ENCODE peak calls at places on chromosome 15, in six cellular contexts. One of them, this sample, is unnamed.

GRCh38 chr15:48330045-48330840 is 986 bp upstream of the DUT start:
- DNase-seq in K562: no peak
- DNase-seq in endothelial cell of umbilical vein: peak; percentile 16
- DNase-seq in H1: no peak
- DNase-seq in HepG2: no peak
- DNase-seq in A549: no peak
- DNase-seq in this sample: no peak

GRCh38 chr15:98753726-98754125 is 105.4 kb downstream of the IGF1R start:
- DNase-seq in A549: no peak
- DNase-seq in H1: no peak
- DNase-seq in K562: no peak
- DNase-seq in HepG2: no peak
- DNase-seq in endothelial cell of umbilical vein: no peak
- DNase-seq in this sample: no peak

GRCh38 chr15:22866066-22866465 is 27.6 kb downstream of the NIPA2 start:
- DNase-seq in H1: no peak
- DNase-seq in A549: no peak
- DNase-seq in K562: no peak
- DNase-seq in endothelial cell of umbilical vein: no peak
- DNase-seq in HepG2: no peak
- DNase-seq in this sample: no peak

GRCh38 chr15:67747949-67748348 is 77.4 kb upstream of the SKOR1 start:
- DNase-seq in A549: no peak
- DNase-seq in endothelial cell of umbilical vein: no peak
- DNase-seq in K562: no peak
- DNase-seq in HepG2: no peak
- DNase-seq in H1: no peak
- DNase-seq in this sample: no peak

GRCh38 chr15:47194718-47195117 is 522.6 kb upstream of the SEMA6D start:
- DNase-seq in HepG2: peak; percentile 5
- DNase-seq in H1: no peak
- DNase-seq in endothelial cell of umbilical vein: peak; percentile 57
- DNase-seq in A549: peak; percentile 10
- DNase-seq in K562: no peak
- DNase-seq in this sample: no peak

GRCh38 chr15:82105458-82106205 is 59.8 kb upstream of the MEX3B start:
- DNase-seq in HepG2: peak; percentile 5
- DNase-seq in endothelial cell of umbilical vein: no peak
- DNase-seq in K562: no peak
- DNase-seq in A549: no peak
- DNase-seq in H1: no peak
- DNase-seq in this sample: peak; percentile 35

GRCh38 chr15:40388941-40389823 is 6.7 kb downstream of the KNSTRN start:
- DNase-seq in K562: no peak
- DNase-seq in endothelial cell of umbilical vein: no peak
- DNase-seq in HepG2: peak; percentile 54
- DNase-seq in H1: no peak
- DNase-seq in A549: no peak
- DNase-seq in this sample: no peak

GRCh38 chr15:101697488-101697887 is 26.8 kb downstream of the TARS3 start:
- DNase-seq in K562: no peak
- DNase-seq in HepG2: no peak
- DNase-seq in H1: no peak
- DNase-seq in endothelial cell of umbilical vein: no peak
- DNase-seq in A549: no peak
- DNase-seq in this sample: no peak

GRCh38 chr15:91561371-91562100 is 292.0 kb upstream of the SLCO3A1 start:
- DNase-seq in HepG2: no peak
- DNase-seq in endothelial cell of umbilical vein: no peak
- DNase-seq in H1: no peak
- DNase-seq in K562: no peak
- DNase-seq in A549: peak; percentile 63
- DNase-seq in this sample: no peak

GRCh38 chr15:101489236-101489632 is 273 bp downstream of the PCSK6 start:
- DNase-seq in A549: peak; percentile 69
- DNase-seq in H1: peak; percentile 59
- DNase-seq in K562: peak; percentile 66
- DNase-seq in endothelial cell of umbilical vein: no peak
- DNase-seq in HepG2: no peak
- DNase-seq in this sample: peak; percentile 57

GRCh38 chr15:38795471-38796245 is 231.0 kb upstream of the RASGRP1 start:
- DNase-seq in endothelial cell of umbilical vein: peak; percentile 14
- DNase-seq in H1: no peak
- DNase-seq in K562: peak; percentile 2
- DNase-seq in A549: no peak
- DNase-seq in HepG2: no peak
- DNase-seq in this sample: no peak

GRCh38 chr15:38796589-38796988 is 232.0 kb upstream of the RASGRP1 start:
- DNase-seq in A549: no peak
- DNase-seq in K562: no peak
- DNase-seq in HepG2: no peak
- DNase-seq in H1: no peak
- DNase-seq in endothelial cell of umbilical vein: no peak
- DNase-seq in this sample: no peak

DNA sequence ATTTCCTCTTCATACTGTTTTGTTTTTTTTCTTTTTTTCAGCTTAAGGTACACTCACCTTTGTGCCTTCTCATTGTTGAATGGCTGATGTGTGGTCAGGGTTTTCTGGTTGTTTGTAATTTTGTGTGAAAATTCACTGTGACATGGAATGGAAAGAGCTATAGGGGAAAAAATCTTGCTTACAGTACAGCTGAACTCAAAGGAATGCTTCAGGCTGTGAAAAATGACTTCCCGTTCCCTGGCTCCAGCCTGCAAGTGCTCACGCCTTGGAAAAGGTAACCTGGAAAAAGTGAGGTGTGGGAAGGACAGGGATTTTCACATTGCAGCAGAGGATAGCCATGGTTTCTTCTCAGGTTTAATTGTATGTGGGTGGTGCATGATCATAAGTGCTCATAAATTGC is 228.6 kb upstream of the RASGRP1 start:
- DNase-seq in K562: no peak
- DNase-seq in endothelial cell of umbilical vein: peak; percentile 43
- DNase-seq in H1: no peak
- DNase-seq in HepG2: no peak
- DNase-seq in A549: no peak
- DNase-seq in this sample: no peak
- TF ChIP-seq JUN in K562: no peak
- TF ChIP-seq JUN in endothelial cell of umbilical vein: no peak
- TF ChIP-seq JUN in H1: no peak
- TF ChIP-seq JUN in HepG2: no peak
- TF ChIP-seq JUN in A549: no peak
- TF ChIP-seq JUN in this sample: no peak

DNA sequence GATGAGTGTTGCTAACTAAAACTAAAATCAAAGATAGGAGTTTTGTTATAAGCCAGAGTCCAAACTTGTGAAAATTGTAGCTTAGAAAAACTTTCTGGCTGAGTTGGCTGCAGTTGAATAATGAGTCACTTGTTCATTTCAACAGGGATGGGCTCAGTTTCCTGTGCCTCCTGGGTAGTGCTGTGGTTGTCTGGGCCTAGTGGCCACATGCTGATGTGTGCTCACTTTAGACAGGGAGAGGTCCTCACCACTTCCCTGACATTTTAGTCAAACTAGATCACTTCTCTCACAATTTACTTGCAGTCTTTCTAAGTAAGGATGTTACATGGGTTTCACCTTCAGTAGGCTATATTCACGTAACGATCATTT is 6.3 kb upstream of the UBE2Q2 start:
- DNase-seq in K562: peak; percentile 48
- DNase-seq in A549: peak; percentile 36
- DNase-seq in H1: no peak
- DNase-seq in HepG2: no peak
- DNase-seq in endothelial cell of umbilical vein: peak; percentile 42
- DNase-seq in this sample: no peak
- TF ChIP-seq MAX in K562: peak; percentile 32
- TF ChIP-seq MAX in A549: peak; percentile 29
- TF ChIP-seq MAX in H1: no peak
- TF ChIP-seq MAX in HepG2: no peak
- TF ChIP-seq MAX in endothelial cell of umbilical vein: no peak
- TF ChIP-seq MAX in this sample: no peak

GRCh38 chr15:33091983-33092688 is 102.4 kb downstream of the FMN1 start:
- DNase-seq in A549: no peak
- DNase-seq in H1: no peak
- DNase-seq in HepG2: no peak
- DNase-seq in endothelial cell of umbilical vein: no peak
- DNase-seq in K562: no peak
- DNase-seq in this sample: no peak
- TF ChIP-seq JUN in A549: no peak
- TF ChIP-seq JUN in H1: no peak
- TF ChIP-seq JUN in HepG2: no peak
- TF ChIP-seq JUN in endothelial cell of umbilical vein: no peak
- TF ChIP-seq JUN in K562: no peak
- TF ChIP-seq JUN in this sample: no peak

GRCh38 chr15:44810237-44810636 is 73.9 kb downstream of the TRIM69 start:
- DNase-seq in endothelial cell of umbilical vein: no peak
- DNase-seq in H1: no peak
- DNase-seq in K562: no peak
- DNase-seq in A549: no peak
- DNase-seq in HepG2: no peak
- DNase-seq in this sample: no peak
- TF ChIP-seq MAX in endothelial cell of umbilical vein: no peak
- TF ChIP-seq MAX in H1: no peak
- TF ChIP-seq MAX in K562: no peak
- TF ChIP-seq MAX in A549: no peak
- TF ChIP-seq MAX in HepG2: no peak
- TF ChIP-seq MAX in this sample: no peak

GRCh38 chr15:93989611-93990010 is 241.8 kb upstream of the MCTP2 start:
- DNase-seq in HepG2: no peak
- DNase-seq in A549: no peak
- DNase-seq in H1: no peak
- DNase-seq in K562: no peak
- DNase-seq in endothelial cell of umbilical vein: no peak
- DNase-seq in this sample: no peak

GRCh38 chr15:93985925-93986324 is 245.4 kb upstream of the MCTP2 start:
- DNase-seq in endothelial cell of umbilical vein: no peak
- DNase-seq in A549: no peak
- DNase-seq in HepG2: no peak
- DNase-seq in K562: no peak
- DNase-seq in H1: no peak
- DNase-seq in this sample: no peak

GRCh38 chr15:93985173-93985572 is 246.2 kb upstream of the MCTP2 start:
- DNase-seq in HepG2: no peak
- DNase-seq in A549: no peak
- DNase-seq in endothelial cell of umbilical vein: no peak
- DNase-seq in H1: no peak
- DNase-seq in K562: no peak
- DNase-seq in this sample: no peak

GRCh38 chr15:93986400-93986984 is 244.9 kb upstream of the MCTP2 start:
- DNase-seq in A549: no peak
- DNase-seq in endothelial cell of umbilical vein: no peak
- DNase-seq in HepG2: no peak
- DNase-seq in K562: no peak
- DNase-seq in H1: no peak
- DNase-seq in this sample: no peak

GRCh38 chr15:93987068-93987467 is 244.3 kb upstream of the MCTP2 start:
- DNase-seq in A549: no peak
- DNase-seq in endothelial cell of umbilical vein: no peak
- DNase-seq in HepG2: no peak
- DNase-seq in H1: no peak
- DNase-seq in K562: no peak
- DNase-seq in this sample: no peak
- TF ChIP-seq JUN in A549: no peak
- TF ChIP-seq JUN in endothelial cell of umbilical vein: no peak
- TF ChIP-seq JUN in HepG2: no peak
- TF ChIP-seq JUN in H1: no peak
- TF ChIP-seq JUN in K562: no peak
- TF ChIP-seq JUN in this sample: no peak